ENCODE peak calls at places on chromosomes 16 and 17, in nine cellular contexts. Z is WTC11; Y is NCI-H1092; J is ureter; F is CD8-positive, alpha-beta T cell; H is astrocyte of the spinal cord; W is stimulated activated CD8-positive, alpha-beta memory T cell treated with anti-CD3 and anti-CD28 coated beads, Interleukin-4, amount 100 ng/mL, for 4 hours; V is DMS153; B is heart left ventricle. O is an unnamed sample.
A peak's percentile ranks its signal among the peaks of the same experiment; 100 is the strongest.

GRCh38 chr17:5439446-5439764 is 450 bp upstream of the C1QBP start:
- DNase-seq in Z (no peak), Y (no peak), J (no peak), F (no peak), H (no peak), W (no peak), V (no peak), B (no peak), O (no peak)

GRCh38 chr16:84032458-84033178 is 10.0 kb downstream of the SLC38A8 start:
- DNase-seq in Z (no peak), Y (peak; percentile 38), J (no peak), F (no peak), H (no peak), W (no peak), V (no peak), B (peak; percentile 79), O (no peak)

GRCh38 chr17:34511265-34511664 is 68.1 kb upstream of the TMEM132E start:
- DNase-seq in Z (no peak), Y (no peak), J (no peak), F (no peak), H (no peak), W (no peak), V (no peak), B (peak; percentile 48), O (no peak)

GRCh38 chr16:11681977-11682654 is 13.9 kb downstream of the SNN start:
- DNase-seq in Z (no peak), Y (no peak), J (no peak), F (no peak), H (no peak), W (no peak), V (no peak), B (no peak), O (no peak)

GRCh38 chr17:19348081-19348650 is 14.4 kb downstream of the B9D1 start:
- DNase-seq in Z (no peak), Y (no peak), J (no peak), F (no peak), H (no peak), W (no peak), V (no peak), B (no peak), O (no peak)

GRCh38 chr16:4797805-4798252 is 2.7 kb downstream of the SMIM22 start:
- DNase-seq in Z (no peak), Y (no peak), J (no peak), F (no peak), H (no peak), W (no peak), V (no peak), B (peak; percentile 18), O (no peak)

GRCh38 chr17:80361495-80362220 is 53.3 kb upstream of the ENDOV start:
- DNase-seq in Z (peak; percentile 77), Y (no peak), J (no peak), F (no peak), H (no peak), W (no peak), V (no peak), B (no peak), O (no peak)

GRCh38 chr16:61105544-61105943 is 930.7 kb downstream of the CDH8 start:
- DNase-seq in Z (no peak), Y (no peak), J (no peak), F (no peak), H (no peak), W (no peak), V (no peak), B (no peak), O (no peak)